ENCODE peak calls at places on chromosome X, in four cellular contexts. U is heart right ventricle, W is GM23248, N is small intestine. B is an unnamed sample.

GRCh38 chrX:39996561-39996960 is 101.2 kb downstream of the BCOR start:
- DNase-seq in U (no peak), W (no peak), N (no peak), B (no peak)

GRCh38 chrX:100615015-100615414 is 21.6 kb downstream of the TSPAN6 start:
- DNase-seq in U (no peak), W (peak; percentile 70), N (peak; percentile 5), B (peak; percentile 51)

GRCh38 chrX:115911967-115912366 is 258.6 kb upstream of the AGTR2 start:
- DNase-seq in U (no peak), W (no peak), N (no peak), B (no peak)

GRCh38 chrX:49042581-49043219 is 457 bp downstream of the TFE3 start:
- DNase-seq in U (no peak), W (no peak), N (no peak), B (no peak)

GRCh38 chrX:63967541-63967940 is 182.5 kb upstream of the ARHGEF9 start:
- DNase-seq in U (no peak), W (peak; percentile 3), N (no peak), B (no peak)

GRCh38 chrX:9676311-9676710 is 89.3 kb downstream of the GPR143 start:
- DNase-seq in U (no peak), W (peak; percentile 32), N (no peak), B (no peak)

GRCh38 chrX:155534800-155535199 is 76.4 kb upstream of the F8A3 start:
- DNase-seq in U (no peak), W (no peak), N (no peak), B (no peak)

GRCh38 chrX:10083809-10084208 is 73.0 kb upstream of the CLCN4 start:
- DNase-seq in U (no peak), W (no peak), N (no peak), B (no peak)

GRCh38 chrX:97602465-97603258 is 719.0 kb downstream of the RPA4 start:
- DNase-seq in U (no peak), W (no peak), N (no peak), B (no peak)

GRCh38 chrX:49100704-49101628 is 21.3 kb upstream of the WDR45 start:
- DNase-seq in U (peak; percentile 90), W (peak; percentile 93), N (peak; percentile 93), B (peak; percentile 83)

GRCh38 chrX:19875051-19875432 is 12.4 kb downstream of the SH3KBP1 start:
- DNase-seq in U (no peak), W (peak; percentile 69), N (no peak), B (no peak)

GRCh38 chrX:56802921-56803848 is 74.1 kb downstream of the NBDY start:
- DNase-seq in U (peak; percentile 48), W (peak; percentile 70), N (no peak), B (no peak)

GRCh38 chrX:136689441-136689840 is 41.5 kb downstream of the CD40LG start:
- DNase-seq in U (no peak), W (no peak), N (peak; percentile 28), B (no peak)

GRCh38 chrX:133544105-133544504 is 128.8 kb upstream of the GPC4 start:
- DNase-seq in U (no peak), W (peak; percentile 84), N (peak; percentile 34), B (peak; percentile 71)

GRCh38 chrX:80648023-80648422 is 161.7 kb downstream of the BRWD3 start:
- DNase-seq in U (no peak), W (peak; percentile 14), N (no peak), B (peak; percentile 1)

GRCh38 chrX:129493643-129494042 is 29.6 kb downstream of the SMARCA1 start:
- DNase-seq in U (no peak), W (peak; percentile 81), N (no peak), B (no peak)

GRCh38 chrX:100924370-100924769 is 4.3 kb downstream of the XKRX start:
- DNase-seq in U (no peak), W (no peak), N (peak; percentile 65), B (no peak)

GRCh38 chrX:40169193-40170086 is 71.7 kb upstream of the BCOR start:
- DNase-seq in U (no peak), W (no peak), N (peak; percentile 63), B (peak; percentile 54)

GRCh38 chrX:38260231-38260630 is 39.6 kb upstream of the SRPX start:
- DNase-seq in U (no peak), W (peak; percentile 30), N (peak; percentile 49), B (no peak)

DNA sequence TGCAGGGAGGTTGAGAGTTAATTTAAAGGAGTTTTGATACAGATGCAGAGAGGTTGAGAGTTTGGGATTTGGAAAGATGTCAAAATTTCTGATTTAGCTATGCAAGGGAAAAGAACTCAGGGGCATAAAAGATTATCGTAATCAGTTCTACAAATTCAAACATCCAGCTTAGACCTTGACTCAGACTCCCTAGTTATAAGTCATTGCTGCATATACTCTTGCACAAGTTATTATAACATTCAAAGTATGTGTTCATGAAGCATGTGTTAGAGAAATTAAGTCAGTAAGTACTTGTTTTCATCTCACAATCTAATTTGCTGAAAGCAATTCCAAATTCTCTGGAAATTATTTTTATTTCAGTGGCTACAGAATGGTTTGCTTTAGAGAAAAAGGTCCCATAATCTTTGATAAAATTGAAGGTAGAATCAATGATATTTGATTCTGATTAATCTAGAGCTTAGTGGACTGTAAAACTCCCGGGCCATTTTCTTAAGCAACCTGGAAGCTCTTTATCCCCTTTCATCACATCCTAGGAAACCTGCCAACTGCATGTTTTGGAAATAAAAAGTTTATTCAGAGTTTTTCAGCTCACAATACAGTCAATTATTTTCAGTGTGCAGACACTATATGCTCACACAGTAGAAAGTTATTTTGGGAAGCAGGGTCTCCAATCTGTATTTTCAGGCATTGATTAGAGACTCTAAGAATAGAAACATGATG is 132.9 kb upstream of the SPANXC start:
- DNase-seq in U (no peak), W (no peak), N (no peak), B (no peak)
- H3K27me3 ChIP-seq in U (no peaks in the 10 kb centered on the region), W (no peaks in the 10 kb centered on the region), N (no peaks in the 10 kb centered on the region), B (no peaks in the 10 kb centered on the region)

GRCh38 chrX:71637848-71638247 is 19.5 kb upstream of the CXCR3 start:
- DNase-seq in U (no peak), W (peak; percentile 68), N (no peak), B (no peak)

GRCh38 chrX:71638409-71638808 is 20.1 kb upstream of the CXCR3 start:
- DNase-seq in U (no peak), W (no peak), N (no peak), B (no peak)

GRCh38 chrX:71637253-71637618 is 18.9 kb upstream of the CXCR3 start:
- DNase-seq in U (no peak), W (peak; percentile 67), N (no peak), B (no peak)

GRCh38 chrX:71634366-71634765 is 16.1 kb upstream of the CXCR3 start:
- DNase-seq in U (peak; percentile 21), W (no peak), N (no peak), B (no peak)

DNA sequence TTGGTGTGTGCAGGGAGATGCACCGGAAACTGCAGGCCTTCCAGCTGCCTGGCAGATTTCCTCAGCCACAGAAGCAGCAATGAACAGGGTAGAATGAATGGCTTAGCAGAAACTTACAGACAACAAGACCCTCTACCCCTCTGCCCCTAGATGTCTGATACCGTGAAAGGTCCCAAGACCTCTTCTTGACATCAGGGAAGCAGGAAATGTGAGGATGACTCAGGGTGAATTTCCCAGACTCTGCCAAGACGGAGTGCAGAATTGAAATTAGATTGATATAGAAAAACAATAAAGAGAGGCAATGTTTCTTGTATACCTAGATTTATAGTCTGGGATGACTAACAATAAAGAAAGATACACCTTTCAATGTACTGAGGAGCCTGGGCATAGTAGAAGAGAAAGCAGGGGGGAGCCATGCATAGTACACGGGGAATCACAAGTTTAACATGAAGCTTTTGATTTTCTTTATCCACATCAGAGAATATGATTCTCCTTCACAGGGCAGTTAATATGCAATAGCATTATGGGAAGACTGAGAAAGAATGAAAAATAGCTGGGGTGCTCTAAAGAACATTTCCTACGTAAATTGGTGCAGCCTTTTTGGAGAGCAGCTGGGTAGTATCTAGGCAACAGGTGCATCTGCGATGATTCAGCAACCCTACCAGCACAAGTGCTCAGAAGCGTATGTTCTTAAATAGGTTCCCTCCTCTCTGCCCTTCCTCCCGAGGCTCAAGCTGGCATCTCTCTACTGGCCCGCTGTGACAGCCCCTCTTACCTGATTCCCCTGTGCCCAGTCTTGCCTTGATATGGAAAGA is 18.3 kb upstream of the CXCR3 start:
- DNase-seq in U (no peak), W (no peak), N (no peak), B (no peak)
- H3K27ac ChIP-seq in U (no peak overlapping the region), W (no peak overlapping the region), N (peak overlapping the region; percentile 50), B (no peak overlapping the region)

DNA sequence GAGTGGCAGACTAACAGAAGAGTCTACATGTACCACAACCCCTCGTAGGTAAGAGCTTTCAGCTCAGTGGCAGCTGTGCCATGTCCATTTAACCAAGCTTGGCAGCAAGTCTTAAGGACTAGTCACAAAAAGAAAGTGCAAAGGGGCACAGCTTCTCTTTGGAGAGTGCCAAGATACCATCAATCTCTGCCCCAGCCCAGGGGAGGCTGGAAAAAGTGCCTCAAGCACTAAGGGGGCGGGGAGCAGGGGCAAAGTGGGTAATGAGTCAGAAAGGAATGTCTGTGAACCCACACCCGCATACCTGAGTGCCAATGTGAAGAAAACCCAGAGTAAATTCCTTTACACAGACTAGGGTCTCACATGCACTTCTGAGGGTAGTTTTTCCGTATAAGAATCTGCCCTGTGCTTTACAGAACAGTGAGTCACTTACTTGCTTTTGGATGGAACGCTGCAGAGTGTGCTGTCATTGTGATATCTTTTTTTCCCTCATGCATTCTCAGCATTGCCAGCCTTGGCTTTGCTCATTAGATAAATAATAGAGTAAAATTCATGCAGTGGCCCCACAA is 219.8 kb downstream of the ZNF674 start:
- DNase-seq in U (no peak), W (peak; percentile 77), N (peak; percentile 55), B (peak; percentile 87)
- H3K4me1 ChIP-seq in U (no peaks in the 10 kb centered on the region), W (peaks cover 27% of the 10 kb centered on the region), N (no peaks in the 10 kb centered on the region), B (peaks cover 26% of the 10 kb centered on the region)

GRCh38 chrX:65600106-65600505 is 65.5 kb upstream of the LAS1L start:
- DNase-seq in U (no peak), W (no peak), N (no peak), B (no peak)
- H3K27me3 ChIP-seq in U (peaks cover 15% of the 10 kb centered on the region), W (no peaks in the 10 kb centered on the region), N (no peaks in the 10 kb centered on the region), B (no peaks in the 10 kb centered on the region)

DNA sequence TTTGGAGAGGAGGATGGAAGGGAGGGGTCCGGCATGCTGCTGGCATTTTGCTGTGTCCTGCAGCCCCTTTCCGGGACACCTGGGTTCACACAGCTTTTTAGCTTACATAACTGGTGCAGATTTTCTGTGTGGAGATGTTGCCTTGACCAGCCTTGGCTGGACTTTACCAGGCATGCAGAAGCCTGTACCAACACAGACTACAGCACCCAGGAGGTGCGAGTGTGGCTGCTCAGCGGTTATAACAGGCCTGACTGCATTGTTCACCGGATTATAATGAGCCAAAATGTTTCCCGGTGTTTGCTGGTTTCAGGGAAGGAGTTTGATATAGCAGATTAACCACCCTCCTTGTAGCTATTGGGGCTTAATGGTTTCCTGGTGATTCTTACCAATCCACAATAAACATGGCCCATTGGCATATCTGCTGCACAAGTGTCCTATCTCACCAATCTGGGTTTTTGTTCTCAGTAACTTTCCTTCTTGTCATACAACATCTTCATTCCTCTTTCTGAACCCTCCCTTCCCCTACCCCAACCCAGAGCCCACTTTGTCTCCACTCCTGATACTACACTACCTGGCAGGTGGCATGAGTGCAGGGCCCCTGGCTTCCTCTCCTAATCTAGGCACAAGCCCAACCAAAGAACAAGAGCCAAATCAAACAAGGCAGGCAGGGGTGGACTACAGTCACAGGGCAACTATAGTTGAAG is 3.9 kb downstream of the RPL10 start:
- DNase-seq in U (no peak), W (no peak), N (no peak), B (no peak)
- H3K27ac ChIP-seq in U (no peak overlapping the region), W (no peak overlapping the region), N (peak overlapping the region; percentile 38), B (no peak overlapping the region)

B was measured in foreskin keratinocyte.